ENCODE peak calls at places on chromosome 17, in seven cellular contexts. Z, K, V, C, E, R and H are unnamed samples.
A peak's percentile ranks its signal among the peaks of the same experiment; 100 is the strongest.

GRCh38 chr17:77872714-77873517 is 85.6 kb upstream of the TNRC6C start:
- DNase-seq in C (no peak), V (no peak), R (no peak), E (no peak), K (no peak), Z (no peak), H (no peak)

GRCh38 chr17:21295036-21295952 is 10.8 kb downstream of the MAP2K3 start:
- DNase-seq in E (no peak), K (peak; percentile 80), Z (no peak), V (no peak), R (no peak), C (no peak), H (peak; percentile 44)

GRCh38 chr17:40000161-40000560 is 15.1 kb upstream of the CSF3 start:
- DNase-seq in R (no peak), C (no peak), V (no peak), K (no peak), E (no peak), Z (no peak), H (no peak)

GRCh38 chr17:5583426-5584382 is 605 bp downstream of the NLRP1 start:
- DNase-seq in R (no peak), C (no peak), Z (no peak), V (no peak), E (no peak), K (peak; percentile 33), H (no peak)

GRCh38 chr17:48997103-48997826 is at the start of gene IGF2BP1:
- DNase-seq in V (peak; percentile 77), E (no peak), K (no peak), Z (peak; percentile 48), C (peak; percentile 57), R (peak; percentile 68), H (peak; percentile 64)

GRCh38 chr17:33072421-33073175 is 81.0 kb downstream of the SPACA3 start:
- DNase-seq in R (peak; percentile 66), E (no peak), K (no peak), Z (no peak), C (no peak), V (no peak), H (no peak)

GRCh38 chr17:50679008-50679544 is 28.6 kb downstream of the ANKRD40 start:
- DNase-seq in R (no peak), C (no peak), K (no peak), Z (no peak), V (no peak), E (no peak), H (no peak)

GRCh38 chr17:60579090-60579489 is 20.9 kb upstream of the PPM1D start:
- DNase-seq in Z (no peak), E (no peak), V (no peak), C (no peak), K (no peak), R (peak; percentile 18), H (no peak)

GRCh38 chr17:78591263-78591671 is 14.1 kb upstream of the DNAH17 start:
- DNase-seq in R (no peak), K (no peak), C (no peak), E (no peak), V (no peak), Z (no peak), H (no peak)

GRCh38 chr17:57666946-57667345 is 78.2 kb downstream of the CCDC182 start:
- DNase-seq in E (no peak), R (no peak), K (no peak), Z (no peak), V (no peak), C (no peak), H (no peak)

GRCh38 chr17:80002242-80002641 is 33.4 kb downstream of the TBC1D16 start:
- DNase-seq in C (no peak), Z (no peak), E (no peak), R (no peak), V (no peak), K (no peak), H (no peak)

GRCh38 chr17:80071116-80071980 is 30.0 kb upstream of the GAA start:
- DNase-seq in R (peak; percentile 65), K (peak; percentile 43), Z (no peak), C (no peak), E (no peak), V (no peak), H (no peak)

GRCh38 chr17:44587339-44587738 is 30.1 kb downstream of the FZD2 start:
- DNase-seq in K (peak; percentile 39), E (peak; percentile 86), Z (peak; percentile 90), C (no peak), V (no peak), R (peak; percentile 99), H (no peak)

GRCh38 chr17:75636381-75637142 is 3.3 kb downstream of the SMIM5 start:
- DNase-seq in K (peak; percentile 68), Z (no peak), E (no peak), V (no peak), C (no peak), R (no peak), H (no peak)

GRCh38 chr17:60164164-60164563 is 14.4 kb downstream of the CA4 start:
- DNase-seq in V (no peak), R (no peak), Z (no peak), K (no peak), E (no peak), C (no peak), H (no peak)

GRCh38 chr17:45718791-45719190 is 65.3 kb upstream of the CRHR1 start:
- DNase-seq in K (no peak), C (no peak), Z (no peak), V (no peak), R (no peak), E (no peak), H (no peak)

GRCh38 chr17:45719335-45720071 is 64.6 kb upstream of the CRHR1 start:
- DNase-seq in C (peak; percentile 3), R (peak; percentile 89), K (no peak), Z (peak; percentile 68), E (peak; percentile 50), V (peak; percentile 39), H (no peak)

GRCh38 chr17:45720386-45720785 is 63.7 kb upstream of the CRHR1 start:
- DNase-seq in R (no peak), E (no peak), V (no peak), K (no peak), C (no peak), Z (no peak), H (no peak)

DNA sequence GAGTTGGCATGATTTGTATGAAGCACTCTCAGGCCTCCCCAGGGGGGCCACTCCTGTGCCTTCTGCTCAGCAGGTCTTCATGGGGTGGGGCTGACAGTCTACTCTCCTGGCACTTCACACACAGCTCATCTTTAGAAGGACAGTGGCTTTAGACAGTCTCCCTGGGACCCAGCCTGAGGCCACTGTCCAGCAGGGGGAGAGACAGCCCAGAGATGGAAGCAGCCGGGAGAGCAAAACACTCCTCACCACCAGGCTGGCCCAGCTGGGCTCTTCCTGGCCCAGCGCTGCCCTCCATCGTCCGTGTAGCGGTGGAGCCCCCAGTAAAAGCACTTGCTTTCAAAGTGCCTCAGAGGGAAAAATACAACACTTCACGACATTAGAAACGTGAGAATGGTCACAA is 62.0 kb upstream of the CRHR1 start:
- DNase-seq in Z (peak; percentile 46), C (no peak), V (peak; percentile 79), R (peak; percentile 1), E (no peak), K (no peak), H (peak; percentile 23)
- TF ChIP-seq CTCF in Z (peak; percentile 37), C (no peak), V (no peak), R (no peak), E (peak; percentile 32), K (peak; percentile 49), H (no peak)

GRCh38 chr17:38611872-38612376 is 6.2 kb upstream of the SRCIN1 start:
- DNase-seq in R (no peak), C (no peak), V (no peak), K (no peak), Z (no peak), E (no peak), H (no peak)
- TF ChIP-seq CTCF in R (no peak), C (no peak), V (no peak), K (no peak), Z (no peak), E (no peak), H (no peak)

DNA sequence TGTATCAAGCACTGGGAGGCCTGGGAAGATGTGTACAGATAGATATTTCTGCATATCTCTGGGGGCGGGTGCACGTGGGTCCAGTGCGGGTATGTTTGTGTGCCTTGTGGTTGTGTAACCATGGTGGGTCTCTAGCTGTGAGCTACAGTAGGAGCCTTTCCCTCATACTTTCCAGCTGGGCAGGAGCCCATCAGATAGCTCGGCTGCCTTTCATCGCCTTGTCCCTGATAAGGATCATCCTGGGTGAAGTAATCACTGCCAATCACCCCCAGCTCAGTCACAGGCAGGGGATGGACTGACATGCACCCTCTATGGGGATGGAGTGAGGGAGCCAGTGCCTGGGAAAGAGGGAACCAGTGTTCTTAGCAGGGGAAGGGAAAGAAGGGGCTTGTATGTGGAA is 3.2 kb upstream of the SCRN2 start:
- DNase-seq in R (peak; percentile 63), Z (no peak), K (no peak), E (no peak), C (no peak), V (no peak), H (no peak)
- TF ChIP-seq CTCF in R (peak; percentile 1), Z (no peak), K (no peak), E (no peak), C (no peak), V (no peak), H (no peak)

GRCh38 chr17:67995568-67996191 is 589 bp downstream of the C17orf58 start:
- DNase-seq in E (no peak), C (no peak), K (peak; percentile 38), V (peak; percentile 57), R (peak; percentile 2), Z (no peak), H (peak; percentile 56)
- TF ChIP-seq CTCF in E (no peak), C (no peak), K (no peak), V (no peak), R (no peak), Z (no peak), H (no peak)

DNA sequence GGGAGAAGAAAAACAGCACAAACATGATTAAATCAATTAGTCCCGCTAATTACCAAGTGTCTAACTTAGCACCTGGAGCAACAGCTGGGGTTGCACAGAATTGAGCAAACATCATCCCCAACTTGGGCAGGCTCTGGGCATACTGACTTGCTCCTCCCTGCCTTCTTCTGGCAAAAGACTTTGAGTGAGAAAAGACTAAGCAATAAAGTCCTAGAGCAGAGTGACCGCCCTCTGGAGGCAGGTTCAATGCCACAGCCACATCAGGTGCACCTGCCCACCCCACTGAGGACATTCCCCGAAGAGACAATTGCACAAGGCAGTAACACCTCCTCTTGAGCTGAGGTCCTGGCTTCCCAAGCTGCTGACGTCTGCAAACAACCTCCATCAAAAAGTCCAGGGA is 358.3 kb downstream of the SOX9 start:
- DNase-seq in K (no peak), E (no peak), R (no peak), V (peak; percentile 36), Z (no peak), C (peak; percentile 34), H (no peak)
- TF ChIP-seq CTCF in K (no peak), E (no peak), R (no peak), V (no peak), Z (no peak), C (peak; percentile 24), H (no peak)

GRCh38 chr17:11628374-11628773 is 30.1 kb downstream of the DNAH9 start:
- DNase-seq in C (no peak), Z (no peak), K (no peak), R (no peak), E (no peak), V (peak; percentile 67), H (no peak)
- TF ChIP-seq CTCF in C (no peak), Z (no peak), K (no peak), R (no peak), E (no peak), V (peak; percentile 15), H (no peak)